ENCODE peak calls at places on chromosomes 5 and 9, in six cellular contexts. M, Y, U, A, F and T are unnamed samples.

GRCh38 chr9:113499876-113500497 is 36.5 kb downstream of the RGS3 start:
- DNase-seq in M (no peak), Y (no peak), U (no peak), A (no peak), F (no peak), T (no peak)

GRCh38 chr5:59506285-59506877 is 387.1 kb downstream of the PDE4D start:
- DNase-seq in M (no peak), Y (no peak), U (peak; percentile 56), A (no peak), F (no peak), T (no peak)

GRCh38 chr5:180332051-180332517 is 21.1 kb downstream of the GFPT2 start:
- DNase-seq in M (no peak), Y (peak; percentile 71), U (no peak), A (no peak), F (no peak), T (no peak)

GRCh38 chr5:6728011-6728794 is 15.0 kb downstream of the TENT4A start:
- DNase-seq in M (no peak), Y (no peak), U (no peak), A (no peak), F (no peak), T (no peak)

GRCh38 chr5:143573568-143574170 is 170.2 kb upstream of the NR3C1 start:
- DNase-seq in M (no peak), Y (no peak), U (peak; percentile 77), A (no peak), F (no peak), T (no peak)

GRCh38 chr5:95864944-95865504 is 42.5 kb upstream of the GLRX start:
- DNase-seq in M (no peak), Y (no peak), U (no peak), A (no peak), F (no peak), T (no peak)

GRCh38 chr9:135606885-135607259 is 32.5 kb downstream of the GLT6D1 start:
- DNase-seq in M (no peak), Y (no peak), U (no peak), A (no peak), F (no peak), T (no peak)

GRCh38 chr5:157828949-157829639 is 29.9 kb downstream of the CLINT1 start:
- DNase-seq in M (no peak), Y (no peak), U (no peak), A (no peak), F (no peak), T (no peak)

DNA sequence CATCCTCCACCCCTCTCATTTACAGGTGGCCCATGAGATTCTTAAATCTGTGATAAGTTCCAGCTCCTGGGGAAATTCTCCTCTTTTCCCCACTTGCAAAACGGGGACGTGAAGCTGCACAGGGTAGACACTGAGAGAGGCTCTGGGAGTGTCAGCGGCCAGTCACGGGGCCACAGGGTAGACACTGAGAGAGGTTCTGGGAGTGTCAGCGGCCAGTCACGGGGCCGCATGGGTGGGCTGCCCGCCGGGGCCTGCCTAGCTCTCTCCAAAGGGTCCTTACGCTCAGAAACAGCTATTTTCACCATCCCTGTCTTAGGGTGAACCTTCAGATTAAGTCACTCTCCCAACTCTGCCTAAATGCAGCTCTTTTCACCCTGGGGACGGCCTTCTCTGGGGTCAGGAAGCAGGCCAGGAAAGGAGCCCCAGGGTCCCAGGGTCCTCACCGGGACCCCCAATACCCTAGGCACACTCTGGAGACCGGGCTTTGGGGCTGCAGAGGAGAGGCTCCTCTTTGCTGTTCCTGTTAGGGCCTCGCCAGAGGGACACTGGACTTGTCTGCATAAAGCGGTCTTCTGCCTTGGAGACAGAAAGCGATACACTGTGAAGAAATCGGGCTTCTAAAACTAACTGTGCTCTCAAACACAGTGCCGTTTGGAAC is 1.5 kb downstream of the FAM78A start:
- DNase-seq in M (peak; percentile 71), Y (no peak), U (peak; percentile 67), A (no peak), F (no peak), T (no peak)
- H3K4me3 ChIP-seq in M (peak overlapping the region; percentile 96), Y (peak overlapping the region; percentile 80), U (peak overlapping the region; percentile 93), A (peak overlapping the region; percentile 13), F (peak overlapping the region; percentile 77), T (no peak overlapping the region)

DNA sequence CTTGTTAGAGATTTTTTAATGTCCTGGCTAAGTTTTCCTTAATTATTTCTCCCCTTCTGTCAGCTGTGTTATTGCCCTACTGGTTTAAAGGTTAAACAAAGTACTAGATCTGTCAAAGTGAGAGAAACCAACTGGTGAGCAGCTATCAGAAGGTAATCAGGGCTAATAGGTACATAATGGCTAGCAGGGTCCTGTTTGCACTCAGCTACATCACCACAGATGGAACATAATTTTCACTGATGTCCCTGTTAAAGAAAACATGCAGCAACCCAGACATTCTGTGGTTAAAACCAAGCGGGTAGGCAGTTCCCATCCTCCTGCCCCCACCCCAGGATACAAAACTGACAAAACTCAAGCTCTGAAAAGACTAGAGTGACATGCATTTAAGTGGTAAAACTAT is 473.9 kb downstream of the NR2F1-AS1 start:
- DNase-seq in M (no peak), Y (no peak), U (no peak), A (no peak), F (no peak), T (no peak)
- TF ChIP-seq CTCF in M (no peak), Y (no peak), U (no peak), A (no peak), F (no peak), T (no peak)

GRCh38 chr9:84107995-84108394 is 127.4 kb downstream of the RMI1 start:
- DNase-seq in M (no peak), Y (no peak), U (no peak), A (no peak), F (no peak), T (no peak)

GRCh38 chr9:84111726-84112125 is 131.1 kb downstream of the RMI1 start:
- DNase-seq in M (no peak), Y (no peak), U (no peak), A (no peak), F (no peak), T (no peak)

GRCh38 chr9:84101892-84102632 is 121.5 kb downstream of the RMI1 start:
- DNase-seq in M (no peak), Y (no peak), U (no peak), A (no peak), F (no peak), T (no peak)

DNA sequence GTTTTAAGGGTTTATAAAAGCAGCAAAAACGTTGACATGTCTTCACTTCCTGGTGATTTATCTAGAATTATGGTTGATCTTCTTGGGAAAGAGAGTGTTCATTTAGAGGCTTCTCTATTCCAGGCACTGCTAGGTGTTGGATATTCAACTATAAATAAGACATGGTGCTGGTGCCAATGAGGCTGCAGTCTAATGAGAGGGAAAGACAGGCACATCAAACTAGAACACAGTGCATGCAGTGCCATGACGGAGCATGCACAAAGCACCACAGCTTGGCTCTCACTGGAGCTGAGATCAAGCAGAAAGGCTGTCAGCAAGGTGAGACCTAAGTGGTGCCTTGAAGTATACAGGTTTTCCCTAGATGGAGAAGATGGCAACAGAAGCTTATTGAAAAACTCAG is 126.5 kb downstream of the RMI1 start:
- DNase-seq in M (no peak), Y (no peak), U (no peak), A (no peak), F (no peak), T (no peak)
- H3K27me3 ChIP-seq in M (peaks cover 8% of the 10 kb centered on the region), Y (peaks cover 6% of the 10 kb centered on the region), U (no peaks in the 10 kb centered on the region), A (no peaks in the 10 kb centered on the region), F (peaks cover 3% of the 10 kb centered on the region), T (no peaks in the 10 kb centered on the region)

DNA sequence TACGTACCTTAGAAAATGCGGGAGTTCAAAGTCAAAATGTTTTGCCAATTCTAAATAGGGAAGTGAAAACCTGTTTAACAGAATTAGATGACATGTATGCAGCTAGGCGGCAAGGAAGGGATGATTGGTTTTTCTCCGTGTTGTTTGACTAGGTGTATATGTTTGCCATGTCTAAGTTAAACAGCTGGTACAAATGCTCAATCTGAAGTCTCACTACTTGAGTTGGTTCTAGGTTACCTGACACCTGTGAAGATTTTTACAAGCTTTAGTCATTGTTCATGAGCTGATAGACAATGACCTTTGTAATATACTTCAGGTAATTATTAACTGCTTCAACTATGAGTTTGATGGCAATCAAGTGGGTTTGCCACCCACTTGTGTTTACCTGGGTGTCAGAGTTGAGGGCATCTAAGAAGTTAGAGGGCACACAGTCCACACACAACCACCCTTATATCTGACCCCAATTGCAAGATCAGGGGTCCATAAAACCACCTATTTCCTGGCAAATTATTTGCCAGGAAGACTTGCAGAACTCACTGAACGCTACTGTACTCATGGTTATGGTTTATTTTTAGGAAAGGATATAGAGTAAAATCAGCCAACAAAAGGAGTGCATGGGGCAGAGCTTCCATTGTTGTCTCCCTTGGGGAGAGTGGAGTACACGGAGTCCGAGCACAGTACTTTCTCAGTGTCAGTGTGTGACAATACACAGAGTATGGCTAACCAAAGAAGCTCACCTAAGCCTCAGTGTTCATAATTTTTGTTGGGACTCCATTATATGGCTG is 74.5 kb downstream of the SLC44A1 start:
- DNase-seq in M (no peak), Y (peak; percentile 15), U (no peak), A (no peak), F (no peak), T (no peak)
- H3K4me3 ChIP-seq in M (no peak overlapping the region), Y (no peak overlapping the region), U (no peak overlapping the region), A (no peak overlapping the region), F (no peak overlapping the region), T (no peak overlapping the region)

DNA sequence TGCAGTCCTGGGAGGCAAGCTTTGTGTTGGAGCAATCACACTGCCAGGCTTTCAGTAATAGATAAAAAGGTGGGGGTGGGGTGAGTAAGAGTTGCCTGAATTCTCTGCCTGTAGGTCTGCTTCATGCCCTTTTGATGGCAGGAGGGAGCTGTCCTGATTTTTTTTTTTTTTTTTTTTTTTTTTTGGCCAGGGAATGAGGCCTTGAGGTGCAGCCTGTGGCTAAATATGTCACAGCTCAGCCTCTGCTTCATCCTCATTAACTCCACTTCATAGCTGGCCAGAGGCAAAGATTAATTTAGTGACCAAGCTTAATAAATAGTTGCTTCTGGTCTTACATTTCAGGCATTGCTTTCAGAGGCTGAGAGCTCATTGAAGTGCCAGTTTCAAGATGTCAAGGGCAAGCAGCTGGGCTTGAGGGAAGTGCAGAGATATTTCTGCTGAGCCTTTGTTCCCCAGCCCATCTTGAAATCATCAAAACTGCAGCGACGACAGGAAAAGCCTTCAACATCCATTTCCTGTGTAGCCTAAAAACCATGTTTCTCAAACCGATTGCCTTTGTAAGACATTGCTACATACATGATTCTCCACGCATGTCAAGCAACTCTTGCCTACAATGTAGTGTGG is 134.7 kb downstream of the MACIR start:
- DNase-seq in M (peak; percentile 16), Y (no peak), U (peak; percentile 84), A (no peak), F (no peak), T (peak; percentile 37)
- TF ChIP-seq CTCF in M (peak; percentile 9), Y (no peak), U (peak; percentile 22), A (no peak), F (no peak), T (peak; percentile 32)